ENCODE peak calls at places on chromosomes 5 and 9, in nine cellular contexts. One of them, this sample, is unnamed.

GRCh38 chr9:13962006-13962405 is 351.9 kb downstream of the NFIB start:
- DNase-seq in cardiac muscle cell: peak
- DNase-seq in ascending aorta: peak
- DNase-seq in mesendoderm: no peak
- DNase-seq in dorsolateral prefrontal cortex: no peak
- DNase-seq in uterus: no peak
- DNase-seq in keratinocyte: no peak
- DNase-seq in colonic mucosa: no peak
- DNase-seq in coronary artery: no peak
- DNase-seq in this sample: no peak

GRCh38 chr5:132830436-132831094 is at the start of gene SHROOM1:
- DNase-seq in dorsolateral prefrontal cortex: peak
- DNase-seq in cardiac muscle cell: peak
- DNase-seq in keratinocyte: no peak
- DNase-seq in ascending aorta: peak
- DNase-seq in mesendoderm: peak
- DNase-seq in coronary artery: no peak
- DNase-seq in colonic mucosa: peak
- DNase-seq in uterus: peak
- DNase-seq in this sample: no peak

GRCh38 chr5:145708169-145708568 is 127.0 kb downstream of the PRELID2 start:
- DNase-seq in coronary artery: no peak
- DNase-seq in cardiac muscle cell: no peak
- DNase-seq in keratinocyte: no peak
- DNase-seq in uterus: no peak
- DNase-seq in colonic mucosa: no peak
- DNase-seq in dorsolateral prefrontal cortex: no peak
- DNase-seq in mesendoderm: no peak
- DNase-seq in ascending aorta: no peak
- DNase-seq in this sample: no peak

GRCh38 chr9:19994296-19994695 is 205.5 kb upstream of the SLC24A2 start:
- DNase-seq in keratinocyte: peak
- DNase-seq in colonic mucosa: no peak
- DNase-seq in ascending aorta: no peak
- DNase-seq in dorsolateral prefrontal cortex: no peak
- DNase-seq in coronary artery: no peak
- DNase-seq in mesendoderm: no peak
- DNase-seq in cardiac muscle cell: no peak
- DNase-seq in uterus: no peak
- DNase-seq in this sample: no peak

GRCh38 chr5:150464554-150465012 is 15.0 kb upstream of the RPS14 start:
- DNase-seq in dorsolateral prefrontal cortex: no peak
- DNase-seq in uterus: peak
- DNase-seq in coronary artery: no peak
- DNase-seq in ascending aorta: no peak
- DNase-seq in colonic mucosa: no peak
- DNase-seq in keratinocyte: no peak
- DNase-seq in cardiac muscle cell: peak
- DNase-seq in mesendoderm: peak
- DNase-seq in this sample: no peak

GRCh38 chr9:129486496-129487306 is 134.2 kb downstream of the C9orf50 start:
- DNase-seq in colonic mucosa: no peak
- DNase-seq in coronary artery: peak
- DNase-seq in keratinocyte: no peak
- DNase-seq in ascending aorta: peak
- DNase-seq in cardiac muscle cell: peak
- DNase-seq in dorsolateral prefrontal cortex: no peak
- DNase-seq in uterus: peak
- DNase-seq in mesendoderm: no peak
- DNase-seq in this sample: no peak

GRCh38 chr5:8945972-8946371 is 599.9 kb downstream of the SEMA5A start:
- DNase-seq in mesendoderm: no peak
- DNase-seq in dorsolateral prefrontal cortex: no peak
- DNase-seq in coronary artery: no peak
- DNase-seq in ascending aorta: no peak
- DNase-seq in cardiac muscle cell: no peak
- DNase-seq in keratinocyte: no peak
- DNase-seq in uterus: no peak
- DNase-seq in colonic mucosa: no peak
- DNase-seq in this sample: no peak

GRCh38 chr5:52989025-52989780 is at the start of gene ITGA2:
- DNase-seq in coronary artery: no peak
- DNase-seq in ascending aorta: peak
- DNase-seq in mesendoderm: peak
- DNase-seq in dorsolateral prefrontal cortex: peak
- DNase-seq in keratinocyte: no peak
- DNase-seq in colonic mucosa: peak
- DNase-seq in uterus: peak
- DNase-seq in cardiac muscle cell: peak
- DNase-seq in this sample: peak

GRCh38 chr9:103942652-103943051 is 151.5 kb upstream of the SMC2 start:
- DNase-seq in cardiac muscle cell: no peak
- DNase-seq in coronary artery: no peak
- DNase-seq in uterus: no peak
- DNase-seq in ascending aorta: no peak
- DNase-seq in colonic mucosa: peak
- DNase-seq in dorsolateral prefrontal cortex: no peak
- DNase-seq in keratinocyte: no peak
- DNase-seq in mesendoderm: no peak
- DNase-seq in this sample: no peak

GRCh38 chr9:127979333-127980055 is 1.3 kb downstream of the EEIG1 start:
- DNase-seq in colonic mucosa: peak
- DNase-seq in cardiac muscle cell: peak
- DNase-seq in keratinocyte: no peak
- DNase-seq in coronary artery: no peak
- DNase-seq in mesendoderm: peak
- DNase-seq in ascending aorta: no peak
- DNase-seq in uterus: peak
- DNase-seq in dorsolateral prefrontal cortex: peak
- DNase-seq in this sample: peak

DNA sequence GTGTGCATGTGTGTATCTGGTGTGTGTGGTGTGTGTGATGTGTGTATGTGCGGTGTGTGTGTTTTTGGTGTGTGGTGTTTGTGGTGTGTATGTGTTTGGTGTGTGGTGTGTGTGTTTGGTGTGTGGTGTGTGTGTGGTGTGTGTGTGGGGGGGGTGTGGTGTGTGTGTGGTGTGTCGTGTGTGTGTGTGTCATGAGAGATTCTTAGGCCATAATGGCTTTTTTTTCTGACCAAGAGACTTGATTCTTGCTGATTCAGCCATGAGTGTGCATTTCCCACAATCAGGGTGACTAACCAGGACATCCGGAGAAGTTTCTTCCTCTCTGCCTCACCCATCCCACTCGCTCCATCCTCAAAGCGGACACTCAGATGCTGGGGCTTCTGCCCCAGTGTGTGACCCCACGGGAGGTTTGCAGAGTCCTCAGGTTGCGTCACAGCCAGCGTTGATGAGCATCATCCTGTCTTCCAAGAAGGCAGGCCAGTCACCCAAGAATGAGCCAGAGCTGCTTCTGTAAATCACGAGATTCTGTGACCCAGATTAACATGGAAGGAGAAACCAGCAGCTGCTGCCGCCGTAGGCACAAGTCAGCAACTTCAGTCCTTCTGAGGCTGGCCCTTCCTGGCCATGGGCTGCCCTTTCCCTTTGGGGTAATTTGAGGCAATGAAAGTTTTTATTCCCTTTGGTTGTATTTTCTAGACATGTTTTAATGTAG is 12.5 kb upstream of the CTSL start:
- DNase-seq in coronary artery: peak
- DNase-seq in ascending aorta: peak
- DNase-seq in keratinocyte: peak
- DNase-seq in dorsolateral prefrontal cortex: peak
- DNase-seq in mesendoderm: peak
- DNase-seq in uterus: peak
- DNase-seq in colonic mucosa: peak
- DNase-seq in cardiac muscle cell: peak
- DNase-seq in this sample: peak
- H3K27ac ChIP-seq in coronary artery: peak
- H3K27ac ChIP-seq in ascending aorta: peak
- H3K27ac ChIP-seq in keratinocyte: peak
- H3K27ac ChIP-seq in dorsolateral prefrontal cortex: peak
- H3K27ac ChIP-seq in mesendoderm: no peak
- H3K27ac ChIP-seq in uterus: peak
- H3K27ac ChIP-seq in colonic mucosa: peak
- H3K27ac ChIP-seq in cardiac muscle cell: no peak
- H3K27ac ChIP-seq in this sample: peak

GRCh38 chr9:131733601-131734061 is 6.2 kb downstream of the RAPGEF1 start:
- DNase-seq in cardiac muscle cell: peak
- DNase-seq in uterus: no peak
- DNase-seq in dorsolateral prefrontal cortex: no peak
- DNase-seq in colonic mucosa: peak
- DNase-seq in mesendoderm: peak
- DNase-seq in keratinocyte: peak
- DNase-seq in coronary artery: no peak
- DNase-seq in ascending aorta: peak
- DNase-seq in this sample: no peak

GRCh38 chr9:131731237-131731995 is 8.5 kb downstream of the RAPGEF1 start:
- DNase-seq in colonic mucosa: no peak
- DNase-seq in coronary artery: no peak
- DNase-seq in cardiac muscle cell: no peak
- DNase-seq in uterus: no peak
- DNase-seq in dorsolateral prefrontal cortex: no peak
- DNase-seq in keratinocyte: no peak
- DNase-seq in mesendoderm: no peak
- DNase-seq in ascending aorta: no peak
- DNase-seq in this sample: no peak

GRCh38 chr9:131734165-131734610 is 5.7 kb downstream of the RAPGEF1 start:
- DNase-seq in keratinocyte: no peak
- DNase-seq in dorsolateral prefrontal cortex: no peak
- DNase-seq in uterus: no peak
- DNase-seq in cardiac muscle cell: peak
- DNase-seq in colonic mucosa: peak
- DNase-seq in ascending aorta: no peak
- DNase-seq in coronary artery: no peak
- DNase-seq in mesendoderm: no peak
- DNase-seq in this sample: no peak

GRCh38 chr9:131732636-131733340 is 7.1 kb downstream of the RAPGEF1 start:
- DNase-seq in mesendoderm: no peak
- DNase-seq in cardiac muscle cell: no peak
- DNase-seq in keratinocyte: no peak
- DNase-seq in coronary artery: no peak
- DNase-seq in dorsolateral prefrontal cortex: no peak
- DNase-seq in colonic mucosa: no peak
- DNase-seq in uterus: no peak
- DNase-seq in ascending aorta: no peak
- DNase-seq in this sample: no peak

GRCh38 chr9:131732061-131732526 is 7.8 kb downstream of the RAPGEF1 start:
- DNase-seq in mesendoderm: no peak
- DNase-seq in cardiac muscle cell: no peak
- DNase-seq in keratinocyte: peak
- DNase-seq in colonic mucosa: no peak
- DNase-seq in ascending aorta: no peak
- DNase-seq in dorsolateral prefrontal cortex: no peak
- DNase-seq in uterus: no peak
- DNase-seq in coronary artery: no peak
- DNase-seq in this sample: no peak
- H3K27ac ChIP-seq in mesendoderm: peak
- H3K27ac ChIP-seq in cardiac muscle cell: no peak
- H3K27ac ChIP-seq in keratinocyte: peak
- H3K27ac ChIP-seq in colonic mucosa: peak
- H3K27ac ChIP-seq in ascending aorta: peak
- H3K27ac ChIP-seq in dorsolateral prefrontal cortex: no peak
- H3K27ac ChIP-seq in uterus: no peak
- H3K27ac ChIP-seq in coronary artery: peak
- H3K27ac ChIP-seq in this sample: peak

DNA sequence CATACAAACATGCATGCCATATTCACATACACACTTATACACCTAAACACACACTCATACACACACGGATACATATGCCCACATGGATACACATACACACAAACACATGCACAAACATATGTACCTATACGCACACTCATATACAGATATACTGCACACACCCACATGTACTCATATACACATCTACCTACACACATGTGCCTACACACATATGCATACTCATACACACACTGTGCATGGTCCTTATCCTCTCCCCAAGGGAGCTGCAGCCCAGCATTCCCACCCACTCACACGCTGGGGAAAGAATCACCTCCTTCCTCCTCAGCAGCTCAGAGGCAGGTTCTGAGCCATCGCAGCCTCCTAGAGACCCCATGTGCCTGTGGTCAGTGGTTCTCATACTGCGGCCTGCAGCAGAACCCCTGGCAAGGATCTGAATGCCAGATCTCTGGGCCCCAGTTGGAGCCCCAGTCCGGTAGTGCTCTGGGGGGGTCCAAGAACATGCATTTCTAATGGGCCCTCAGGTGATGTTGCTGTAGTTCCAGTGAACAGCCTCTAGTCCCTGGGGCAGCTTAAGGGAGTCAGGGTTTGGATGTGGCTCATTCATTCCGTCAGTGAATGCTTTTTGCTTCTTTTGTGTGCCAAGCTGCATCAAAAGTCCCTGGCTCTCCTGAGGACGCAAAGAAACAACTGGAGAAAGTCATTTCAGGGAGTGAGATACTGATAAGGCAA is 39.0 kb downstream of the SEMA4D start:
- DNase-seq in keratinocyte: no peak
- DNase-seq in coronary artery: no peak
- DNase-seq in colonic mucosa: no peak
- DNase-seq in dorsolateral prefrontal cortex: no peak
- DNase-seq in cardiac muscle cell: no peak
- DNase-seq in uterus: no peak
- DNase-seq in ascending aorta: no peak
- DNase-seq in mesendoderm: peak
- DNase-seq in this sample: no peak
- H3K27ac ChIP-seq in keratinocyte: no peak
- H3K27ac ChIP-seq in coronary artery: no peak
- H3K27ac ChIP-seq in colonic mucosa: no peak
- H3K27ac ChIP-seq in dorsolateral prefrontal cortex: peak
- H3K27ac ChIP-seq in cardiac muscle cell: no peak
- H3K27ac ChIP-seq in uterus: no peak
- H3K27ac ChIP-seq in ascending aorta: no peak
- H3K27ac ChIP-seq in mesendoderm: no peak
- H3K27ac ChIP-seq in this sample: peak

GRCh38 chr9:109253241-109253636 is 67.6 kb downstream of the EPB41L4B start:
- DNase-seq in cardiac muscle cell: no peak
- DNase-seq in ascending aorta: no peak
- DNase-seq in keratinocyte: no peak
- DNase-seq in dorsolateral prefrontal cortex: no peak
- DNase-seq in colonic mucosa: no peak
- DNase-seq in mesendoderm: no peak
- DNase-seq in coronary artery: no peak
- DNase-seq in uterus: no peak
- DNase-seq in this sample: no peak
- H3K27ac ChIP-seq in cardiac muscle cell: no peak
- H3K27ac ChIP-seq in ascending aorta: peak
- H3K27ac ChIP-seq in keratinocyte: no peak
- H3K27ac ChIP-seq in dorsolateral prefrontal cortex: no peak
- H3K27ac ChIP-seq in colonic mucosa: no peak
- H3K27ac ChIP-seq in mesendoderm: no peak
- H3K27ac ChIP-seq in coronary artery: no peak
- H3K27ac ChIP-seq in uterus: no peak
- H3K27ac ChIP-seq in this sample: no peak

This sample was measured in substantia nigra.